ENCODE peak calls at places on chromosomes 1 and 21, in seven cellular contexts. One of them, this sample, is unnamed.

GRCh38 chr1:244210884-244211558 is 159.9 kb downstream of the ZBTB18 start:
- DNase-seq in lung: no peak
- DNase-seq in upper lobe of left lung: peak
- DNase-seq in fibroblast of mammary gland: peak
- DNase-seq in GM23338: peak
- DNase-seq in GM12865: no peak
- DNase-seq in AG04450: no peak
- DNase-seq in this sample: no peak

GRCh38 chr1:172298146-172298545 is 122.3 kb upstream of the C1orf105 start:
- DNase-seq in upper lobe of left lung: no peak
- DNase-seq in fibroblast of mammary gland: peak
- DNase-seq in GM23338: no peak
- DNase-seq in GM12865: no peak
- DNase-seq in lung: no peak
- DNase-seq in AG04450: no peak
- DNase-seq in this sample: no peak

GRCh38 chr1:221069956-221070355 is 190.7 kb downstream of the HLX start:
- DNase-seq in GM12865: no peak
- DNase-seq in GM23338: no peak
- DNase-seq in AG04450: no peak
- DNase-seq in lung: no peak
- DNase-seq in fibroblast of mammary gland: no peak
- DNase-seq in upper lobe of left lung: no peak
- DNase-seq in this sample: no peak

GRCh38 chr1:217348960-217349664 is 281.8 kb downstream of the GPATCH2 start:
- DNase-seq in GM12865: no peak
- DNase-seq in AG04450: no peak
- DNase-seq in lung: no peak
- DNase-seq in upper lobe of left lung: no peak
- DNase-seq in GM23338: no peak
- DNase-seq in fibroblast of mammary gland: no peak
- DNase-seq in this sample: no peak

GRCh38 chr1:161739865-161740566 is 9.6 kb upstream of the DUSP12 start:
- DNase-seq in GM12865: peak
- DNase-seq in AG04450: no peak
- DNase-seq in upper lobe of left lung: no peak
- DNase-seq in fibroblast of mammary gland: no peak
- DNase-seq in lung: no peak
- DNase-seq in GM23338: no peak
- DNase-seq in this sample: no peak

GRCh38 chr1:213053455-213053854 is 2.4 kb downstream of the RPS6KC1 start:
- DNase-seq in AG04450: no peak
- DNase-seq in GM12865: no peak
- DNase-seq in fibroblast of mammary gland: no peak
- DNase-seq in GM23338: no peak
- DNase-seq in lung: no peak
- DNase-seq in upper lobe of left lung: no peak
- DNase-seq in this sample: no peak

GRCh38 chr1:150168960-150169565 is 19.3 kb downstream of the PLEKHO1 start:
- DNase-seq in fibroblast of mammary gland: peak
- DNase-seq in lung: peak
- DNase-seq in AG04450: no peak
- DNase-seq in upper lobe of left lung: peak
- DNase-seq in GM23338: peak
- DNase-seq in GM12865: peak
- DNase-seq in this sample: no peak

GRCh38 chr1:228166170-228166936 is 749 bp downstream of the IBA57 start:
- DNase-seq in GM23338: peak
- DNase-seq in AG04450: no peak
- DNase-seq in lung: peak
- DNase-seq in upper lobe of left lung: peak
- DNase-seq in GM12865: peak
- DNase-seq in fibroblast of mammary gland: peak
- DNase-seq in this sample: no peak

GRCh38 chr21:17925900-17926299 is 106.7 kb upstream of the C21orf91 start:
- DNase-seq in GM12865: peak
- DNase-seq in AG04450: no peak
- DNase-seq in GM23338: peak
- DNase-seq in upper lobe of left lung: no peak
- DNase-seq in lung: no peak
- DNase-seq in fibroblast of mammary gland: peak
- DNase-seq in this sample: no peak

GRCh38 chr1:236020359-236021000 is 44.4 kb downstream of the NID1 start:
- DNase-seq in fibroblast of mammary gland: peak
- DNase-seq in GM12865: no peak
- DNase-seq in GM23338: no peak
- DNase-seq in upper lobe of left lung: no peak
- DNase-seq in lung: no peak
- DNase-seq in AG04450: no peak
- DNase-seq in this sample: no peak

GRCh38 chr1:43505077-43505780 is 25.5 kb upstream of the PTPRF start:
- DNase-seq in GM23338: no peak
- DNase-seq in upper lobe of left lung: no peak
- DNase-seq in fibroblast of mammary gland: no peak
- DNase-seq in GM12865: no peak
- DNase-seq in AG04450: no peak
- DNase-seq in lung: peak
- DNase-seq in this sample: no peak

GRCh38 chr1:235491644-235492043 is 12.6 kb downstream of the B3GALNT2 start:
- DNase-seq in lung: no peak
- DNase-seq in AG04450: no peak
- DNase-seq in GM12865: no peak
- DNase-seq in fibroblast of mammary gland: no peak
- DNase-seq in upper lobe of left lung: no peak
- DNase-seq in GM23338: no peak
- DNase-seq in this sample: no peak

GRCh38 chr1:203324103-203325003 is 19.0 kb downstream of the BTG2 start:
- DNase-seq in GM23338: no peak
- DNase-seq in GM12865: peak
- DNase-seq in lung: peak
- DNase-seq in fibroblast of mammary gland: no peak
- DNase-seq in AG04450: no peak
- DNase-seq in upper lobe of left lung: no peak
- DNase-seq in this sample: no peak

GRCh38 chr1:203322480-203323179 is 17.3 kb downstream of the BTG2 start:
- DNase-seq in lung: no peak
- DNase-seq in fibroblast of mammary gland: no peak
- DNase-seq in upper lobe of left lung: no peak
- DNase-seq in GM23338: no peak
- DNase-seq in GM12865: no peak
- DNase-seq in AG04450: no peak
- DNase-seq in this sample: no peak

GRCh38 chr1:203325418-203326091 is 20.2 kb downstream of the BTG2 start:
- DNase-seq in AG04450: no peak
- DNase-seq in GM12865: peak
- DNase-seq in upper lobe of left lung: no peak
- DNase-seq in GM23338: no peak
- DNase-seq in lung: no peak
- DNase-seq in fibroblast of mammary gland: no peak
- DNase-seq in this sample: no peak

GRCh38 chr1:203325004-203325417 is 19.7 kb downstream of the BTG2 start:
- DNase-seq in lung: no peak
- DNase-seq in upper lobe of left lung: no peak
- DNase-seq in GM23338: peak
- DNase-seq in AG04450: no peak
- DNase-seq in GM12865: peak
- DNase-seq in fibroblast of mammary gland: no peak
- DNase-seq in this sample: no peak

GRCh38 chr1:203323587-203323986 is 18.3 kb downstream of the BTG2 start:
- DNase-seq in GM12865: no peak
- DNase-seq in AG04450: no peak
- DNase-seq in upper lobe of left lung: no peak
- DNase-seq in lung: no peak
- DNase-seq in fibroblast of mammary gland: no peak
- DNase-seq in GM23338: no peak
- DNase-seq in this sample: no peak
- H3K4me3 ChIP-seq in GM12865: no peak
- H3K4me3 ChIP-seq in AG04450: no peak
- H3K4me3 ChIP-seq in upper lobe of left lung: no peak
- H3K4me3 ChIP-seq in lung: no peak
- H3K4me3 ChIP-seq in fibroblast of mammary gland: no peak
- H3K4me3 ChIP-seq in GM23338: no peak
- H3K4me3 ChIP-seq in this sample: no peak

DNA sequence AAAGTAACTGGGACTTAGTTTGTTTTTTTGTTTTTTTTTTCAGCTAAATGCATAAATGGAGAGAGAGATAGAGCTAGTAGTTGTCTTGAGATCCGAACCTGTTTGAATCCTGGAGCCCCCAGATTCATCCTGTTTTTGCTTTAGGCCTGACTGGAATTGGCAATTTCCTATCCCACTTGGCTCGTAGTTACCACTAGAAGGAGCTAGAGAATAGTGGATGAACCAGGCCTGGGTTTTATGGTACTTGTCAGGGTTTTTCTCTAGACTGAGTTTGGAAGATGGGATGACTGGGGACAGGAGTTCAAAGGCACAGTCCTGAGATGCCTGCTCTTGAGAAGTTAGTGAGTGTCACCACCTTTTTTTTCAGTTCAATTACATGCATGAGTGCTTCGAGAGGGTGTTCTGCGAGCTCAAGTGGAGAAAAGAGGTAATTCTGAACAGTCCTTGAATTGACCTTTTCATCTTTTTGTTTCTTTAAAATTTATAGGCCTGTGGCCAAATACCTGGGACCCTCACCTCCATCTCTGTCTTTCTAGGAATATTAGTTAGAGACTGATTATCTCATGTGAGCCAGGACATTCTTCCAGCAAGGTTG is 23.4 kb downstream of the CELF3 start:
- DNase-seq in fibroblast of mammary gland: peak
- DNase-seq in lung: no peak
- DNase-seq in GM23338: peak
- DNase-seq in GM12865: peak
- DNase-seq in AG04450: no peak
- DNase-seq in upper lobe of left lung: no peak
- DNase-seq in this sample: no peak
- TF ChIP-seq CTCF in fibroblast of mammary gland: peak
- TF ChIP-seq CTCF in lung: no peak
- TF ChIP-seq CTCF in GM23338: peak
- TF ChIP-seq CTCF in GM12865: peak
- TF ChIP-seq CTCF in AG04450: peak
- TF ChIP-seq CTCF in upper lobe of left lung: peak
- TF ChIP-seq CTCF in this sample: no peak

GRCh38 chr1:47386268-47386667 is 29.8 kb upstream of the FOXE3 start:
- DNase-seq in AG04450: no peak
- DNase-seq in lung: no peak
- DNase-seq in upper lobe of left lung: no peak
- DNase-seq in GM12865: no peak
- DNase-seq in fibroblast of mammary gland: no peak
- DNase-seq in GM23338: no peak
- DNase-seq in this sample: no peak
- H3K4me3 ChIP-seq in AG04450: no peak
- H3K4me3 ChIP-seq in lung: no peak
- H3K4me3 ChIP-seq in upper lobe of left lung: no peak
- H3K4me3 ChIP-seq in GM12865: no peak
- H3K4me3 ChIP-seq in fibroblast of mammary gland: no peak
- H3K4me3 ChIP-seq in GM23338: no peak
- H3K4me3 ChIP-seq in this sample: no peak

GRCh38 chr1:53305650-53306049 is 22.2 kb downstream of the LRP8 start:
- DNase-seq in fibroblast of mammary gland: no peak
- DNase-seq in upper lobe of left lung: peak
- DNase-seq in lung: no peak
- DNase-seq in GM23338: no peak
- DNase-seq in GM12865: no peak
- DNase-seq in AG04450: no peak
- DNase-seq in this sample: no peak

GRCh38 chr1:53306168-53306567 is 21.7 kb downstream of the LRP8 start:
- DNase-seq in fibroblast of mammary gland: no peak
- DNase-seq in GM23338: no peak
- DNase-seq in AG04450: no peak
- DNase-seq in lung: no peak
- DNase-seq in GM12865: no peak
- DNase-seq in upper lobe of left lung: no peak
- DNase-seq in this sample: no peak

GRCh38 chr1:53304527-53304926 is 23.3 kb downstream of the LRP8 start:
- DNase-seq in GM23338: no peak
- DNase-seq in upper lobe of left lung: peak
- DNase-seq in GM12865: no peak
- DNase-seq in lung: no peak
- DNase-seq in fibroblast of mammary gland: no peak
- DNase-seq in AG04450: no peak
- DNase-seq in this sample: no peak

GRCh38 chr1:53303651-53304515 is 24.0 kb downstream of the LRP8 start:
- DNase-seq in lung: no peak
- DNase-seq in GM12865: no peak
- DNase-seq in fibroblast of mammary gland: no peak
- DNase-seq in upper lobe of left lung: no peak
- DNase-seq in GM23338: no peak
- DNase-seq in AG04450: no peak
- DNase-seq in this sample: no peak

DNA sequence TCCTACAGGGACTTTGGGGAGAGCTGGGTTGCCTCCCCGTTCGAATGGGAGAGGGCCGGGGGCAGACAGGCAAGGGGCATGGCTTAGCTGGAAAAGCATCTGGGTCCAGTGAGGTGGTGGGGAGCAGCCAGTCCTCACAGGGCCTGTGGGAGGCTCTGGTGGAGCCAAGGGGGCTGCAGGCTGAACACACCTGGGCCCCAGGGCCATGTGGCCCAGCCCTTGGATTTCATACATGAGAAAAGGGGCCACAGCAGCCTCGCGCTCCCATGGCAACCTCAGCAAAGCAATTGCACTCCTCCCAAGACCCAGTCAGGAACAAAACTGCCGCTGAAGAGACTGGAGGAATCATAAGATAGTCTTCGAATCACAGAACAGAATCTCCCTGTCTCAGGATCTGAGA is 24.7 kb downstream of the LRP8 start:
- DNase-seq in AG04450: no peak
- DNase-seq in GM23338: peak
- DNase-seq in upper lobe of left lung: no peak
- DNase-seq in fibroblast of mammary gland: no peak
- DNase-seq in lung: no peak
- DNase-seq in GM12865: no peak
- DNase-seq in this sample: no peak
- TF ChIP-seq CTCF in AG04450: no peak
- TF ChIP-seq CTCF in GM23338: no peak
- TF ChIP-seq CTCF in upper lobe of left lung: no peak
- TF ChIP-seq CTCF in fibroblast of mammary gland: no peak
- TF ChIP-seq CTCF in lung: no peak
- TF ChIP-seq CTCF in GM12865: no peak
- TF ChIP-seq CTCF in this sample: no peak

GRCh38 chr1:225449261-225449660 is 21.4 kb upstream of the LBR start:
- DNase-seq in upper lobe of left lung: no peak
- DNase-seq in AG04450: no peak
- DNase-seq in fibroblast of mammary gland: no peak
- DNase-seq in lung: no peak
- DNase-seq in GM23338: no peak
- DNase-seq in GM12865: no peak
- DNase-seq in this sample: no peak

GRCh38 chr1:225447001-225447615 is 19.3 kb upstream of the LBR start:
- DNase-seq in GM12865: no peak
- DNase-seq in lung: no peak
- DNase-seq in fibroblast of mammary gland: no peak
- DNase-seq in upper lobe of left lung: no peak
- DNase-seq in AG04450: no peak
- DNase-seq in GM23338: no peak
- DNase-seq in this sample: no peak

GRCh38 chr1:225447649-225448048 is 19.8 kb upstream of the LBR start:
- DNase-seq in lung: no peak
- DNase-seq in upper lobe of left lung: no peak
- DNase-seq in fibroblast of mammary gland: peak
- DNase-seq in GM12865: no peak
- DNase-seq in GM23338: no peak
- DNase-seq in AG04450: no peak
- DNase-seq in this sample: no peak

GRCh38 chr1:225449774-225450173 is 21.9 kb upstream of the LBR start:
- DNase-seq in GM12865: no peak
- DNase-seq in upper lobe of left lung: no peak
- DNase-seq in fibroblast of mammary gland: no peak
- DNase-seq in lung: no peak
- DNase-seq in GM23338: no peak
- DNase-seq in AG04450: no peak
- DNase-seq in this sample: no peak

GRCh38 chr1:225448146-225448805 is 20.4 kb upstream of the LBR start:
- DNase-seq in fibroblast of mammary gland: no peak
- DNase-seq in GM12865: no peak
- DNase-seq in upper lobe of left lung: no peak
- DNase-seq in AG04450: no peak
- DNase-seq in lung: no peak
- DNase-seq in GM23338: no peak
- DNase-seq in this sample: no peak
- H3K4me3 ChIP-seq in fibroblast of mammary gland: no peak
- H3K4me3 ChIP-seq in GM12865: no peak
- H3K4me3 ChIP-seq in upper lobe of left lung: no peak
- H3K4me3 ChIP-seq in AG04450: no peak
- H3K4me3 ChIP-seq in lung: no peak
- H3K4me3 ChIP-seq in GM23338: no peak
- H3K4me3 ChIP-seq in this sample: no peak

This sample was measured in vagina.